ENCODE peak calls at places on chromosome 9, in ten cellular contexts. L, V, F, A, T, Q, R, N, O and E are unnamed samples.

GRCh38 chr9:106772523-106773290 is 90.3 kb upstream of the ZNF462 start:
- DNase-seq in Q (no peak), V (no peak), L (no peak), O (no peak), R (no peak), A (no peak), T (peak), F (no peak), N (no peak), E (no peak)

GRCh38 chr9:133277467-133277866 is 2.5 kb upstream of the ABO start:
- DNase-seq in A (no peak), Q (no peak), F (no peak), R (no peak), L (no peak), V (no peak), O (no peak), N (no peak), T (no peak), E (no peak)

GRCh38 chr9:132543960-132544359 is 38.4 kb upstream of the BARHL1 start:
- DNase-seq in L (no peak), A (no peak), O (no peak), Q (no peak), T (no peak), R (peak), V (no peak), F (no peak), N (no peak), E (no peak)

GRCh38 chr9:35335164-35335563 is 154.7 kb upstream of the RUSC2 start:
- DNase-seq in L (no peak), O (no peak), R (no peak), F (no peak), Q (no peak), V (no peak), N (no peak), A (no peak), T (peak), E (no peak)

GRCh38 chr9:5825223-5825622 is 7.7 kb downstream of the ERMP1 start:
- DNase-seq in T (no peak), R (no peak), N (no peak), L (no peak), V (no peak), Q (no peak), A (no peak), O (no peak), F (no peak), E (no peak)

GRCh38 chr9:75239176-75239575 is 150.9 kb downstream of the OSTF1 start:
- DNase-seq in R (no peak), V (no peak), Q (no peak), T (peak), O (no peak), F (peak), A (no peak), N (peak), L (no peak), E (no peak)

GRCh38 chr9:126860077-126860756 is at the start of gene ZBTB34:
- DNase-seq in T (peak), O (peak), L (peak), A (peak), V (peak), R (peak), Q (peak), F (peak), N (peak), E (peak)

GRCh38 chr9:6901179-6901578 is 143.4 kb downstream of the KDM4C start:
- DNase-seq in F (no peak), Q (no peak), V (no peak), L (no peak), T (no peak), A (no peak), N (no peak), R (no peak), O (no peak), E (no peak)

GRCh38 chr9:101350285-101350684 is 34.5 kb downstream of the BAAT start:
- DNase-seq in T (no peak), R (no peak), A (no peak), N (no peak), F (no peak), L (no peak), V (no peak), O (no peak), Q (no peak), E (no peak)

GRCh38 chr9:115395511-115396021 is 277.6 kb upstream of the TNC start:
- DNase-seq in O (no peak), T (peak), N (no peak), R (no peak), Q (no peak), A (no peak), V (no peak), F (peak), L (no peak), E (no peak)

GRCh38 chr9:108615152-108615551 is 240.6 kb downstream of the ACTL7B start:
- DNase-seq in R (no peak), T (no peak), V (no peak), N (no peak), F (no peak), L (no peak), A (no peak), Q (no peak), O (no peak), E (no peak)

GRCh38 chr9:16526380-16526779 is 344.1 kb downstream of the BNC2 start:
- DNase-seq in N (no peak), T (peak), Q (no peak), L (no peak), A (no peak), R (no peak), F (no peak), O (no peak), V (no peak), E (no peak)

GRCh38 chr9:135224921-135225541 is 137.6 kb downstream of the OLFM1 start:
- DNase-seq in A (no peak), O (no peak), V (no peak), R (peak), F (no peak), N (peak), Q (no peak), T (no peak), L (no peak), E (no peak)

GRCh38 chr9:93151097-93151784 is 17.2 kb upstream of the NINJ1 start:
- DNase-seq in O (no peak), N (no peak), T (no peak), Q (no peak), V (no peak), F (no peak), L (no peak), R (no peak), A (no peak), E (no peak)

GRCh38 chr9:124018731-124019697 is 7.4 kb downstream of the LHX2 start:
- DNase-seq in F (no peak), A (no peak), V (no peak), Q (no peak), O (no peak), R (peak), N (peak), T (no peak), L (no peak), E (no peak)

GRCh38 chr9:116391306-116391900 is 237.8 kb downstream of the PAPPA start:
- DNase-seq in O (no peak), N (no peak), A (no peak), F (peak), T (peak), R (no peak), V (no peak), Q (no peak), L (no peak), E (no peak)

DNA sequence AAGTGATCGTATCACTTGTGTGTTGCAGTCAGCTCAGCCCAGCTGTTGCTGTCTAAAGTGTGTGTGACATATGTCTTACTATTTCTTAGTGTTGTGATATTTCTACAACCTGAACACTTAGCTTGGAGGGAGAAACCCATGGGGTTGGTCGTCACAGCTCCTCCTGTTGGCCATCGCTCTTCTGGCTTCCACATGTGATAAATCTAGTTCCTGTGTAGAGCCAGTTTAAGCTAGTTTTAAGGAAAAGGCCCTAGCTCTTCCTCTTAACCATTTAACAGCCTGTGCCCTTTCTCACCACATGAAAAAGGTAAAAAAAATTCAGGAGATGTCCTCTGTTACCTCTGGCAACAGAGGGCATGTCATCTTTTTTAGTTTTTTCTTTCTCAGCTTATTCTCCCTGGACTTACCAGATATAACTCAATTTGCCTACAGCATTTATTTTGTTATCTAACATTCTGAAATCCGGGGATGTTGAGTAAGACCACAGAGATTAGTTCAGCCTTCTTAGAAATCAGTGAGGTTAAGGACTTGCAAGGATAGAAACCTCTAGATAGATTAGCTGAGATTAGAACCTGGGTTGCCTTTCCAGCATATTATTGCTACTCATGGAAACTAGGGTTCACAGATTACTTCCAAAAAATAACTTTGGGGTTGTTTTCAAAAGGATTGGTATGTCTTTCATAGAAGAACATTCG is 100.4 kb downstream of the GAPVD1 start:
- DNase-seq in Q (no peak), F (peak), O (no peak), R (peak), V (no peak), L (no peak), A (no peak), N (no peak), T (no peak), E (no peak)
- TF ChIP-seq CTCF in Q (no peak), F (peak), O (no peak), R (peak), V (no peak), L (no peak), A (no peak), N (no peak), T (peak), E (no peak)

DNA sequence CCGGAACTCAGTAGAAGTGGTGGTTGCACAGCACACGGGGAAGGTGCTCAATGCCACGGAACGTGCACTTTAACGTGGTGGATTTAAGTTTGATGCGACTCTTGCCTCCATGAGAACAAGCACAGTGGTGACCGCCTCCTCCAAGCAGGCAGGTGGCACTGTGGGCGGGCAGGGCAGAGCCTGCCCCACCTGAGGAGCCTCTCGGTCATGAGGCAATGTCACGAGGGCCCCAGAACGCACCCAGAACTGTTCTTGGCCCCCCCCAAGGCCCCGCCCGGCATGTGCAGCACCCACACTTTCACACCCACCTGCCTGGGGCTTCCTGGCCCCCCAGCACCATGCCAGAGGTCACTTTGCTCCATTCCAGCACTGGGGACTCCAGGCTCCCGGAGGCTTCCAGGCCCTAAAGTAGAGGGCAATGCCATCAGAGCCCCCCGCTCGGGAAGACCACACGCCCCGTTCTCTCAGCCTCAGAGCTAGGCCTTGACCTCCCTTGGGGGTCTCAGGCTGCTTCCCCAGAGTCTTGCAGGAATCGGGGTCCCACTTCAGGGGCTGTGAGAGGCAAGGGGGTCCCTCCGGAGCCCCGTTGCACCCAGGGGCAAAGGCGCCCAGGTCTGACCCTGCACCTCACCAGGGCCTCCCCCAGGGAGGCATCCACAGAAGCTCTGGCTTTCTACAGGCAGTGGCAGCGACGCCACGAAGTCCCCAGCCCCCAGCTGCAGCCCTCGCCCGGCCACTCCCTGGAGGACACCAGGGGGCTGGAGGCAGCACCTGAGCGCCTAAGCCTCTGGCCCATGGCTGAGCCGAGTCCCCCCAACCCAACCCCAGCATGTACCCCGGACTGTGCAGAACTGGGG is 14.0 kb downstream of the CCDC187 start:
- DNase-seq in F (no peak), V (no peak), A (no peak), N (no peak), O (no peak), Q (no peak), L (no peak), T (no peak), R (no peak), E (no peak)
- TF ChIP-seq CTCF in F (no peak), V (no peak), A (no peak), N (no peak), O (no peak), Q (no peak), L (no peak), T (no peak), R (no peak), E (no peak)

GRCh38 chr9:130347931-130348330 is 82.4 kb downstream of the HMCN2 start:
- DNase-seq in V (no peak), O (no peak), L (no peak), T (no peak), N (no peak), R (peak), A (no peak), F (no peak), Q (no peak), E (no peak)
- TF ChIP-seq CTCF in V (no peak), O (no peak), L (no peak), T (no peak), N (no peak), R (peak), A (no peak), F (no peak), Q (no peak), E (no peak)

GRCh38 chr9:128636024-128636390 is 20.6 kb downstream of the DYNC2I2 start:
- DNase-seq in F (peak), V (no peak), R (peak), T (no peak), L (peak), A (no peak), N (peak), Q (peak), O (peak), E (no peak)
- TF ChIP-seq CTCF in F (peak), V (no peak), R (peak), T (peak), L (peak), A (no peak), N (peak), Q (no peak), O (no peak), E (no peak)

GRCh38 chr9:79233542-79233941 is 338.2 kb upstream of the TLE4 start:
- DNase-seq in N (no peak), A (no peak), L (no peak), Q (no peak), O (no peak), F (peak), R (peak), T (peak), V (no peak), E (no peak)
- TF ChIP-seq CTCF in N (peak), A (no peak), L (peak), Q (no peak), O (no peak), F (peak), R (peak), T (peak), V (no peak), E (no peak)